ENCODE peak calls at places on chromosomes 2 and 18, in ten cellular contexts. One of them, this sample, is unnamed.

GRCh38 chr2:88880441-88880953 is 189.0 kb downstream of the RPIA start:
- DNase-seq in cardiac fibroblast: peak; percentile 66
- DNase-seq in cardiac muscle cell: peak; percentile 69
- DNase-seq in GM12878: no peak
- DNase-seq in sigmoid colon: no peak
- DNase-seq in pancreas: no peak
- DNase-seq in upper lobe of right lung: no peak
- DNase-seq in heart right ventricle: no peak
- DNase-seq in foreskin fibroblast: peak; percentile 66
- DNase-seq in ovary: no peak
- DNase-seq in this sample: peak; percentile 19

GRCh38 chr18:8946046-8946838 is 156.3 kb upstream of the NDUFV2 start:
- DNase-seq in cardiac muscle cell: peak; percentile 95
- DNase-seq in sigmoid colon: no peak
- DNase-seq in foreskin fibroblast: peak; percentile 92
- DNase-seq in pancreas: no peak
- DNase-seq in upper lobe of right lung: no peak
- DNase-seq in heart right ventricle: no peak
- DNase-seq in cardiac fibroblast: peak; percentile 94
- DNase-seq in GM12878: no peak
- DNase-seq in ovary: no peak
- DNase-seq in this sample: peak; percentile 95

GRCh38 chr2:66813976-66814375 is 379.1 kb downstream of the MEIS1 start:
- DNase-seq in foreskin fibroblast: no peak
- DNase-seq in cardiac muscle cell: no peak
- DNase-seq in upper lobe of right lung: no peak
- DNase-seq in cardiac fibroblast: no peak
- DNase-seq in pancreas: no peak
- DNase-seq in sigmoid colon: no peak
- DNase-seq in heart right ventricle: no peak
- DNase-seq in GM12878: no peak
- DNase-seq in ovary: no peak
- DNase-seq in this sample: no peak

GRCh38 chr2:159891917-159892691 is 94.1 kb upstream of the CD302 start:
- DNase-seq in ovary: no peak
- DNase-seq in heart right ventricle: no peak
- DNase-seq in upper lobe of right lung: no peak
- DNase-seq in cardiac fibroblast: peak; percentile 28
- DNase-seq in foreskin fibroblast: peak; percentile 80
- DNase-seq in GM12878: no peak
- DNase-seq in cardiac muscle cell: peak; percentile 40
- DNase-seq in pancreas: no peak
- DNase-seq in sigmoid colon: no peak
- DNase-seq in this sample: peak; percentile 15

GRCh38 chr2:172518995-172519394 is 36.9 kb upstream of the PDK1 start:
- DNase-seq in foreskin fibroblast: no peak
- DNase-seq in cardiac muscle cell: no peak
- DNase-seq in pancreas: no peak
- DNase-seq in heart right ventricle: no peak
- DNase-seq in ovary: no peak
- DNase-seq in GM12878: no peak
- DNase-seq in cardiac fibroblast: no peak
- DNase-seq in sigmoid colon: no peak
- DNase-seq in upper lobe of right lung: no peak
- DNase-seq in this sample: no peak

GRCh38 chr2:70898363-70899240 is 37.1 kb upstream of the ATP6V1B1 start:
- DNase-seq in ovary: no peak
- DNase-seq in upper lobe of right lung: no peak
- DNase-seq in GM12878: no peak
- DNase-seq in foreskin fibroblast: no peak
- DNase-seq in cardiac muscle cell: no peak
- DNase-seq in sigmoid colon: no peak
- DNase-seq in heart right ventricle: no peak
- DNase-seq in cardiac fibroblast: no peak
- DNase-seq in pancreas: no peak
- DNase-seq in this sample: no peak

GRCh38 chr18:28411806-28412205 is 234.9 kb upstream of the CDH2 start:
- DNase-seq in upper lobe of right lung: no peak
- DNase-seq in GM12878: no peak
- DNase-seq in cardiac muscle cell: peak; percentile 45
- DNase-seq in heart right ventricle: peak; percentile 14
- DNase-seq in pancreas: no peak
- DNase-seq in foreskin fibroblast: peak; percentile 11
- DNase-seq in sigmoid colon: no peak
- DNase-seq in ovary: no peak
- DNase-seq in cardiac fibroblast: peak; percentile 66
- DNase-seq in this sample: peak; percentile 87

GRCh38 chr18:63111549-63112402 is 207.8 kb downstream of the BCL2 start:
- DNase-seq in ovary: no peak
- DNase-seq in foreskin fibroblast: no peak
- DNase-seq in heart right ventricle: no peak
- DNase-seq in GM12878: no peak
- DNase-seq in cardiac fibroblast: no peak
- DNase-seq in upper lobe of right lung: no peak
- DNase-seq in cardiac muscle cell: no peak
- DNase-seq in sigmoid colon: no peak
- DNase-seq in pancreas: no peak
- DNase-seq in this sample: no peak

GRCh38 chr2:15976334-15976733 is 36.0 kb downstream of the MYCN start:
- DNase-seq in heart right ventricle: no peak
- DNase-seq in foreskin fibroblast: no peak
- DNase-seq in sigmoid colon: no peak
- DNase-seq in cardiac fibroblast: no peak
- DNase-seq in upper lobe of right lung: no peak
- DNase-seq in pancreas: no peak
- DNase-seq in cardiac muscle cell: no peak
- DNase-seq in ovary: no peak
- DNase-seq in GM12878: no peak
- DNase-seq in this sample: no peak

GRCh38 chr2:18117592-18117991 is 239.1 kb downstream of the KCNS3 start:
- DNase-seq in upper lobe of right lung: no peak
- DNase-seq in GM12878: no peak
- DNase-seq in foreskin fibroblast: peak; percentile 75
- DNase-seq in ovary: no peak
- DNase-seq in pancreas: no peak
- DNase-seq in cardiac muscle cell: peak; percentile 53
- DNase-seq in cardiac fibroblast: peak; percentile 16
- DNase-seq in sigmoid colon: no peak
- DNase-seq in heart right ventricle: peak; percentile 10
- DNase-seq in this sample: no peak

GRCh38 chr2:181462032-181462431 is 4.8 kb downstream of the ITGA4 start:
- DNase-seq in cardiac fibroblast: peak; percentile 8
- DNase-seq in heart right ventricle: no peak
- DNase-seq in foreskin fibroblast: no peak
- DNase-seq in ovary: no peak
- DNase-seq in pancreas: no peak
- DNase-seq in upper lobe of right lung: no peak
- DNase-seq in cardiac muscle cell: peak; percentile 22
- DNase-seq in sigmoid colon: no peak
- DNase-seq in GM12878: no peak
- DNase-seq in this sample: no peak

GRCh38 chr2:119196301-119197124 is 27.1 kb upstream of the STEAP3 start:
- DNase-seq in pancreas: no peak
- DNase-seq in foreskin fibroblast: peak; percentile 89
- DNase-seq in sigmoid colon: no peak
- DNase-seq in ovary: no peak
- DNase-seq in upper lobe of right lung: no peak
- DNase-seq in cardiac muscle cell: peak; percentile 19
- DNase-seq in cardiac fibroblast: peak; percentile 16
- DNase-seq in GM12878: no peak
- DNase-seq in heart right ventricle: no peak
- DNase-seq in this sample: no peak

GRCh38 chr2:197369228-197369945 is 58.8 kb upstream of the ANKRD44 start:
- DNase-seq in ovary: no peak
- DNase-seq in cardiac muscle cell: peak; percentile 66
- DNase-seq in heart right ventricle: no peak
- DNase-seq in upper lobe of right lung: no peak
- DNase-seq in GM12878: no peak
- DNase-seq in pancreas: no peak
- DNase-seq in cardiac fibroblast: peak; percentile 59
- DNase-seq in foreskin fibroblast: peak; percentile 35
- DNase-seq in sigmoid colon: no peak
- DNase-seq in this sample: no peak

GRCh38 chr2:149068996-149069888 is 30.7 kb downstream of the LYPD6B start:
- DNase-seq in GM12878: no peak
- DNase-seq in ovary: no peak
- DNase-seq in cardiac fibroblast: peak; percentile 81
- DNase-seq in upper lobe of right lung: no peak
- DNase-seq in foreskin fibroblast: peak; percentile 10
- DNase-seq in heart right ventricle: no peak
- DNase-seq in pancreas: no peak
- DNase-seq in cardiac muscle cell: peak; percentile 71
- DNase-seq in sigmoid colon: no peak
- DNase-seq in this sample: peak; percentile 67

GRCh38 chr2:75289771-75290170 is 90.5 kb upstream of the TACR1 start:
- DNase-seq in cardiac fibroblast: peak; percentile 18
- DNase-seq in sigmoid colon: no peak
- DNase-seq in pancreas: no peak
- DNase-seq in upper lobe of right lung: no peak
- DNase-seq in cardiac muscle cell: no peak
- DNase-seq in ovary: no peak
- DNase-seq in foreskin fibroblast: peak; percentile 55
- DNase-seq in GM12878: no peak
- DNase-seq in heart right ventricle: no peak
- DNase-seq in this sample: no peak
- TF ChIP-seq CTCF in cardiac fibroblast: no peak
- TF ChIP-seq CTCF in sigmoid colon: no peak
- TF ChIP-seq CTCF in pancreas: no peak
- TF ChIP-seq CTCF in upper lobe of right lung: no peak
- TF ChIP-seq CTCF in cardiac muscle cell: no peak
- TF ChIP-seq CTCF in ovary: no peak
- TF ChIP-seq CTCF in foreskin fibroblast: no peak
- TF ChIP-seq CTCF in GM12878: no peak
- TF ChIP-seq CTCF in heart right ventricle: no peak
- TF ChIP-seq CTCF in this sample: no peak

DNA sequence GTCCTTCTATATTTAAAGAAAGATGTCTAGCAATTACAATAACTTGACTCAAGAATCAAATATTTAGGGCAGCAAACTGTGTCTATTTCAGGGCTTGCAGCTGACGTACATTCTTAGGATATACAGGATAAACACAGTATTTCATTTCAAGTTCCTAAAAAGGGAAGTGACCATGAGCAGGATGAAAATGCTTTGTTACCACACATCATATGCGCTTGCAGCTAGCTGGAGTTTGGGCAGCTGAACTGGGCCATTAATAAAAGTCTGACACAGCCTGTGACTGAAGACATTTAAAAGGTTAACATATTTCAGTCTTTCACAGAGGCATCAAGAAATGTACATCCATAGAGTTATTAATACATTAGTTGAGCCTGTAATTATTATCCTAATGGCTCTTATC is 264.5 kb upstream of the TRIB2 start:
- DNase-seq in GM12878: no peak
- DNase-seq in ovary: no peak
- DNase-seq in upper lobe of right lung: no peak
- DNase-seq in pancreas: no peak
- DNase-seq in cardiac muscle cell: peak; percentile 61
- DNase-seq in heart right ventricle: no peak
- DNase-seq in sigmoid colon: no peak
- DNase-seq in cardiac fibroblast: peak; percentile 61
- DNase-seq in foreskin fibroblast: peak; percentile 33
- DNase-seq in this sample: no peak
- H3K4me3 ChIP-seq in GM12878: no peak overlapping the region
- H3K4me3 ChIP-seq in ovary: no peak overlapping the region
- H3K4me3 ChIP-seq in upper lobe of right lung: no peak overlapping the region
- H3K4me3 ChIP-seq in pancreas: no peak overlapping the region
- H3K4me3 ChIP-seq in cardiac muscle cell: no peak overlapping the region
- H3K4me3 ChIP-seq in heart right ventricle: no peak overlapping the region
- H3K4me3 ChIP-seq in sigmoid colon: no peak overlapping the region
- H3K4me3 ChIP-seq in cardiac fibroblast: no peak overlapping the region
- H3K4me3 ChIP-seq in foreskin fibroblast: no peak overlapping the region
- H3K4me3 ChIP-seq in this sample: no peak overlapping the region

GRCh38 chr18:61957801-61958516 is 65.2 kb upstream of the RNF152 start:
- DNase-seq in upper lobe of right lung: no peak
- DNase-seq in heart right ventricle: no peak
- DNase-seq in foreskin fibroblast: peak; percentile 36
- DNase-seq in cardiac fibroblast: no peak
- DNase-seq in ovary: no peak
- DNase-seq in GM12878: no peak
- DNase-seq in pancreas: no peak
- DNase-seq in cardiac muscle cell: peak; percentile 57
- DNase-seq in sigmoid colon: no peak
- DNase-seq in this sample: no peak
- TF ChIP-seq CTCF in upper lobe of right lung: no peak
- TF ChIP-seq CTCF in heart right ventricle: no peak
- TF ChIP-seq CTCF in foreskin fibroblast: no peak
- TF ChIP-seq CTCF in cardiac fibroblast: peak; percentile 26
- TF ChIP-seq CTCF in ovary: no peak
- TF ChIP-seq CTCF in GM12878: no peak
- TF ChIP-seq CTCF in pancreas: no peak
- TF ChIP-seq CTCF in cardiac muscle cell: peak; percentile 43
- TF ChIP-seq CTCF in sigmoid colon: no peak
- TF ChIP-seq CTCF in this sample: no peak

GRCh38 chr2:75474115-75474514 is 86.6 kb downstream of the EVA1A start:
- DNase-seq in upper lobe of right lung: no peak
- DNase-seq in heart right ventricle: no peak
- DNase-seq in sigmoid colon: no peak
- DNase-seq in cardiac muscle cell: no peak
- DNase-seq in ovary: no peak
- DNase-seq in cardiac fibroblast: no peak
- DNase-seq in pancreas: no peak
- DNase-seq in GM12878: no peak
- DNase-seq in foreskin fibroblast: no peak
- DNase-seq in this sample: no peak

GRCh38 chr2:75482398-75482797 is 78.3 kb downstream of the EVA1A start:
- DNase-seq in ovary: no peak
- DNase-seq in upper lobe of right lung: no peak
- DNase-seq in pancreas: no peak
- DNase-seq in cardiac muscle cell: no peak
- DNase-seq in heart right ventricle: no peak
- DNase-seq in GM12878: no peak
- DNase-seq in sigmoid colon: no peak
- DNase-seq in cardiac fibroblast: no peak
- DNase-seq in foreskin fibroblast: no peak
- DNase-seq in this sample: no peak

GRCh38 chr2:75475049-75475448 is 85.7 kb downstream of the EVA1A start:
- DNase-seq in cardiac fibroblast: no peak
- DNase-seq in upper lobe of right lung: no peak
- DNase-seq in pancreas: no peak
- DNase-seq in GM12878: no peak
- DNase-seq in foreskin fibroblast: no peak
- DNase-seq in ovary: no peak
- DNase-seq in sigmoid colon: no peak
- DNase-seq in heart right ventricle: no peak
- DNase-seq in cardiac muscle cell: no peak
- DNase-seq in this sample: no peak

GRCh38 chr2:75481041-75481836 is 79.5 kb downstream of the EVA1A start:
- DNase-seq in pancreas: no peak
- DNase-seq in cardiac muscle cell: peak; percentile 62
- DNase-seq in heart right ventricle: no peak
- DNase-seq in ovary: no peak
- DNase-seq in upper lobe of right lung: no peak
- DNase-seq in GM12878: no peak
- DNase-seq in foreskin fibroblast: peak; percentile 53
- DNase-seq in cardiac fibroblast: peak; percentile 59
- DNase-seq in sigmoid colon: no peak
- DNase-seq in this sample: no peak

DNA sequence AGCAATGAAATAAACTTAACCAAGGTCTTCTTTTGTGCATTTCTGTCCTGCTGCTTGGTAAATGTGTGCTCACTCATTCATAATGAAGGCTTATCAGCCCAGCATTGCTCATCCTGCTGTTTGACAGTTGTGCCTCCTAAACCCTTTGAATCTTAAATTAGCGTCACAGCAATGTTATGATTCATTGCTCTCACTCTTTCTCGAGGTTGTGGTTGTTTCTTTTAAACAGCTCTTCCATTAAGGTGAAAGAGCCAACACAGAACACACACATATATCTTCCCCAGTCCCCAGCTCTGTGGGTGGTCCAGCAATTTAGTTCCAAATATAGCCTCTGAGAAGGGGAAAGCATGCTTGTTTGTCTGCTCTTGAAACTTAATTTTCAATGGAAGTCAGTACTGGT is 84.0 kb downstream of the EVA1A start:
- DNase-seq in cardiac muscle cell: peak; percentile 32
- DNase-seq in foreskin fibroblast: peak; percentile 28
- DNase-seq in pancreas: no peak
- DNase-seq in cardiac fibroblast: peak; percentile 3
- DNase-seq in GM12878: no peak
- DNase-seq in sigmoid colon: no peak
- DNase-seq in upper lobe of right lung: no peak
- DNase-seq in heart right ventricle: no peak
- DNase-seq in ovary: no peak
- DNase-seq in this sample: peak; percentile 65
- H3K4me3 ChIP-seq in cardiac muscle cell: no peak overlapping the region
- H3K4me3 ChIP-seq in foreskin fibroblast: no peak overlapping the region
- H3K4me3 ChIP-seq in pancreas: no peak overlapping the region
- H3K4me3 ChIP-seq in cardiac fibroblast: no peak overlapping the region
- H3K4me3 ChIP-seq in GM12878: no peak overlapping the region
- H3K4me3 ChIP-seq in sigmoid colon: no peak overlapping the region
- H3K4me3 ChIP-seq in upper lobe of right lung: no peak overlapping the region
- H3K4me3 ChIP-seq in heart right ventricle: no peak overlapping the region
- H3K4me3 ChIP-seq in ovary: no peak overlapping the region
- H3K4me3 ChIP-seq in this sample: no peak overlapping the region

This sample was measured in astrocyte of the cerebellum.